ENCODE peak calls at places on chromosomes 6 and 20, in five cellular contexts. A, Y, B, S and G are unnamed samples.

GRCh38 chr6:108570518-108570917 is 9.8 kb downstream of the FOXO3 start:
- DNase-seq in A (no peak), Y (no peak), S (no peak), B (no peak), G (no peak)

GRCh38 chr6:45838486-45838885 is 177.2 kb downstream of the CLIC5 start:
- DNase-seq in Y (no peak), B (no peak), S (no peak), A (no peak), G (no peak)

GRCh38 chr6:159169193-159169555 is at the start of gene FNDC1:
- DNase-seq in B (peak; percentile 59), Y (no peak), S (no peak), A (no peak), G (no peak)

GRCh38 chr20:45893831-45894230 is 2.7 kb downstream of the CTSA start:
- DNase-seq in Y (peak; percentile 39), S (no peak), A (no peak), B (no peak), G (no peak)

GRCh38 chr6:15945593-15946159 is 183.2 kb upstream of the MYLIP start:
- DNase-seq in A (no peak), Y (no peak), S (peak; percentile 72), B (no peak), G (no peak)

GRCh38 chr20:19706463-19706862 is 51.6 kb upstream of the RIN2 start:
- DNase-seq in B (peak; percentile 46), A (no peak), Y (no peak), S (no peak), G (no peak)

GRCh38 chr6:19153270-19153980 is 683.7 kb upstream of the ID4 start:
- DNase-seq in Y (peak; percentile 1), B (no peak), S (peak; percentile 65), A (no peak), G (no peak)

GRCh38 chr6:158569036-158569435 is 9.1 kb downstream of the TMEM181 start:
- DNase-seq in Y (no peak), S (no peak), A (peak; percentile 38), B (no peak), G (no peak)

GRCh38 chr6:122663981-122664380 is 53.8 kb downstream of the PKIB start:
- DNase-seq in S (no peak), Y (no peak), B (no peak), A (no peak), G (no peak)

GRCh38 chr6:149978610-149979009 is 14.9 kb downstream of the ULBP1 start:
- DNase-seq in A (no peak), Y (no peak), B (no peak), S (no peak), G (no peak)

GRCh38 chr6:37802810-37803209 is 16.7 kb upstream of the ZFAND3 start:
- DNase-seq in A (no peak), Y (no peak), B (no peak), S (no peak), G (no peak)

GRCh38 chr6:20868397-20869185 is 334.3 kb downstream of the CDKAL1 start:
- DNase-seq in B (no peak), A (no peak), Y (no peak), S (no peak), G (no peak)

GRCh38 chr20:3580412-3580811 is 82.8 kb downstream of the GFRA4 start:
- DNase-seq in A (no peak), S (no peak), Y (no peak), B (no peak), G (no peak)

GRCh38 chr20:43853174-43853803 is 61.4 kb upstream of the TOX2 start:
- DNase-seq in B (no peak), Y (peak; percentile 45), A (no peak), S (peak; percentile 21), G (no peak)

GRCh38 chr6:33160728-33161323 is 31.4 kb downstream of the COL11A2 start:
- DNase-seq in Y (peak; percentile 92), B (no peak), S (peak; percentile 57), A (no peak), G (no peak)

GRCh38 chr6:148720897-148721296 is 25.9 kb upstream of the UST start:
- DNase-seq in A (no peak), S (no peak), Y (no peak), B (no peak), G (no peak)

GRCh38 chr6:43644940-43645612 is at the start of gene RSPH9:
- DNase-seq in S (peak; percentile 66), A (peak; percentile 87), Y (no peak), B (no peak), G (peak; percentile 79)

GRCh38 chr6:101085327-101085726 is 204.2 kb upstream of the ASCC3 start:
- DNase-seq in Y (no peak), B (no peak), S (peak; percentile 52), A (no peak), G (no peak)

GRCh38 chr6:31834367-31834703 is 6.8 kb downstream of the HSPA1B start:
- DNase-seq in A (peak; percentile 88), S (peak; percentile 85), B (peak; percentile 91), Y (peak; percentile 81), G (peak; percentile 86)

GRCh38 chr6:21533678-21534077 is 59.9 kb upstream of the SOX4 start:
- DNase-seq in B (no peak), A (no peak), Y (no peak), S (no peak), G (no peak)

GRCh38 chr6:43355862-43356590 is 13.4 kb downstream of the ZNF318 start:
- DNase-seq in S (peak; percentile 40), A (no peak), Y (peak; percentile 37), B (peak; percentile 27), G (no peak)

GRCh38 chr6:150567823-150568383 is 31.8 kb upstream of the PLEKHG1 start:
- DNase-seq in S (no peak), B (no peak), Y (no peak), A (no peak), G (no peak)

GRCh38 chr6:21752054-21752811 is 158.7 kb downstream of the SOX4 start:
- DNase-seq in Y (peak; percentile 35), B (no peak), A (no peak), S (no peak), G (no peak)

GRCh38 chr6:43492673-43493072 is 15.3 kb downstream of the TJAP1 start:
- DNase-seq in A (no peak), S (peak; percentile 34), B (no peak), Y (no peak), G (no peak)

GRCh38 chr6:155041781-155042279 is 46.7 kb downstream of the TIAM2 start:
- DNase-seq in S (no peak), A (no peak), Y (no peak), B (no peak), G (no peak)

GRCh38 chr20:8901237-8902025 is 167.5 kb upstream of the PLCB4 start:
- DNase-seq in B (no peak), S (no peak), Y (peak; percentile 18), A (no peak), G (no peak)

GRCh38 chr6:82877213-82878195 is 188.1 kb downstream of the UBE3D start:
- DNase-seq in Y (no peak), B (no peak), S (no peak), A (no peak), G (no peak)

GRCh38 chr6:12849420-12850200 is 133.0 kb downstream of the PHACTR1 start:
- DNase-seq in A (no peak), S (peak; percentile 13), Y (no peak), B (no peak), G (no peak)

GRCh38 chr6:93962566-93962965 is 543.2 kb upstream of the EPHA7 start:
- DNase-seq in B (no peak), A (no peak), S (no peak), Y (no peak), G (no peak)

DNA sequence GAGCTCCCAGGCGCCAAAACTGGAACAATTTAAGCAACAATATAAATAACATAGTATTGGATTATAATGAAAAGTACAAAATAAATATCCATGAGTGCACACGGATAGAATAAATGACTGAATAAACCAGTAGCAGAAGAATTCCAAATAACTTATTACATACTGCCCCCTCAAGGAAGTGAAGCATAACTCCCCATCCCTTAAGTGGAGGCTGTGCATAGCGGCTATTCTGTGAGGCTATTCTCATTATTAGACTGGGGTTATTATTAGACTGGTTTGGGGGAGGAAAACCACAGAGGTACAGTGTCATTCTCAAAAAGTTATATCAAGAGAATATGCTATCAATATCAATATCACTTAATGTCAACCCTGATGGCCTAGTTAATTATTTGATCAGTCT is 94.4 kb upstream of the SIRPA start:
- DNase-seq in B (no peak), Y (peak; percentile 53), A (no peak), S (peak; percentile 61), G (no peak)
- TF ChIP-seq CTCF in B (peak; percentile 53), Y (peak; percentile 76), A (no peak), S (peak; percentile 63), G (peak; percentile 61)

GRCh38 chr20:34956041-34956458 is 382 bp downstream of the MYH7B start:
- DNase-seq in A (no peak), B (no peak), S (no peak), Y (no peak), G (no peak)
- TF ChIP-seq CTCF in A (no peak), B (peak; percentile 42), S (no peak), Y (peak; percentile 39), G (no peak)

DNA sequence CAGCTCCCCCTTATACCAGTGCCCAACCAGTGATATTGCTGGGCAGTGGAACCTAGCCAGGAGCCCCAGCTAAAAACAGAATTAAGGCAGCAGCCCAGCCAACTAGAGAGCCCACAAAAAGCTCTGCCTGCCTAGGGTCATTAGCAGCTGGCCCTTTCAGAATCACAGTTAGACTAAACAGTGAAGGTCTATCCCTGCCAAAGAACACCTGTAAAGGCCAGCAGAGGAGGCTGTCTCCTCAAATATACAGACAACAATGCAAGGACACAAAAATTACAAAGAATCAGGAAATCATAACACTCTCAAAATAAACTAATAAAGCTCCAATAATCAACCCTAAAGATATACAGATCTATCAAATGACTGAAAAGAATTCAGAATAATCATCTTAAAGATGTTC is 77.8 kb upstream of the HTR1E start:
- DNase-seq in Y (no peak), A (no peak), B (no peak), S (no peak), G (no peak)
- TF ChIP-seq CTCF in Y (no peak), A (no peak), B (peak; percentile 17), S (no peak), G (peak; percentile 20)

GRCh38 chr20:38667417-38667956 is 56.8 kb upstream of the SLC32A1 start:
- DNase-seq in A (no peak), S (no peak), B (no peak), Y (no peak), G (no peak)

GRCh38 chr20:38665094-38665493 is 59.2 kb upstream of the SLC32A1 start:
- DNase-seq in S (no peak), B (no peak), Y (no peak), A (no peak), G (no peak)

GRCh38 chr20:38665886-38666285 is 58.4 kb upstream of the SLC32A1 start:
- DNase-seq in A (no peak), Y (no peak), S (no peak), B (no peak), G (no peak)

GRCh38 chr20:38663660-38664059 is 60.6 kb upstream of the SLC32A1 start:
- DNase-seq in B (no peak), Y (no peak), S (no peak), A (no peak), G (no peak)

DNA sequence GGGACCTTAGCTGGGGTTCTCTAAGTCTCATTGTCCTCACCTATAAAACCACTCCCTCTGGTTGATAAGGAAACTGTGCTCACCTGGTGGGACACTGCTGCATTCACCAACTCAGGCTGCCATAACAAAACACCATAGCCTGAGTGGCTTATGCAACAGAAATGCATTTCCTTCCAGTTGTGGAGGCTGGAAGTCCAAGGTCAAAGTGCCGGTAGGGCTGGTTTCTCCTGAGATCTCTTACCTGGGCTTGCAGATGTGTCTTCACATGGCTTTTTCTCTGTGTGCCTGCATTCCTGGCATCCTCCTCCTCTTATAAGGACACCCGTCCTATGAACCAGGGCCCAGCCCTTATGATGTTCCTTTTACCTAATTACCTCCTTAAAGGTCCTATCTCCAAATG is 60.0 kb upstream of the SLC32A1 start:
- DNase-seq in A (no peak), B (no peak), S (no peak), Y (no peak), G (no peak)
- TF ChIP-seq CTCF in A (no peak), B (no peak), S (no peak), Y (no peak), G (no peak)